ENCODE peak calls at places on chromosomes 12 and 14, in six cellular contexts. W is pulmonary artery endothelial cell; M is COR-L47; D is stimulated activated CD8-positive, alpha-beta memory T cell treated with anti-CD3 and anti-CD28 coated beads, Interleukin-7, amount 100 ng/mL, for 24 hours; L is K562; V is heart left ventricle. I is an unnamed sample.

GRCh38 chr12:121128908-121129704 is 3.6 kb upstream of the P2RX7 start:
- DNase-seq in W (peak; percentile 53), M (no peak), D (peak; percentile 64), L (peak; percentile 85), V (peak; percentile 85), I (no peak)

GRCh38 chr12:72747460-72747859 is 475.3 kb downstream of the TRHDE start:
- DNase-seq in W (no peak), M (no peak), D (no peak), L (no peak), V (peak; percentile 14), I (no peak)

GRCh38 chr12:62722971-62723680 is 211.8 kb downstream of the PPM1H start:
- DNase-seq in W (no peak), M (peak; percentile 38), D (no peak), L (no peak), V (no peak), I (no peak)

GRCh38 chr14:31420013-31420318 is 384 bp downstream of the HEATR5A start:
- DNase-seq in W (no peak), M (peak; percentile 4), D (no peak), L (peak; percentile 59), V (peak; percentile 55), I (peak; percentile 96)

GRCh38 chr12:124477109-124477915 is 90.1 kb downstream of the NCOR2 start:
- DNase-seq in W (no peak), M (no peak), D (no peak), L (no peak), V (no peak), I (no peak)

GRCh38 chr12:57838594-57839302 is 7.8 kb downstream of the CTDSP2 start:
- DNase-seq in W (peak; percentile 62), M (no peak), D (no peak), L (no peak), V (no peak), I (no peak)

GRCh38 chr12:131112690-131113290 is 159.1 kb downstream of the ADGRD1 start:
- DNase-seq in W (no peak), M (no peak), D (no peak), L (no peak), V (no peak), I (no peak)

GRCh38 chr12:25135531-25136154 is 59.3 kb downstream of the DNAI7 start:
- DNase-seq in W (no peak), M (no peak), D (no peak), L (no peak), V (no peak), I (no peak)

GRCh38 chr12:75709474-75709873 is 198.1 kb upstream of the KRR1 start:
- DNase-seq in W (no peak), M (no peak), D (no peak), L (no peak), V (no peak), I (no peak)

GRCh38 chr12:92570056-92570753 is 132.6 kb upstream of the PLEKHG7 start:
- DNase-seq in W (peak; percentile 64), M (peak; percentile 78), D (no peak), L (peak; percentile 44), V (peak; percentile 71), I (no peak)

GRCh38 chr12:69120331-69120730 is 119.0 kb upstream of the CPSF6 start:
- DNase-seq in W (no peak), M (no peak), D (no peak), L (no peak), V (no peak), I (no peak)

I was measured in HuH-7.